ENCODE peak calls at places on chromosomes 2 and 18, in six cellular contexts. R, Q, P, U, I and J are unnamed samples.

GRCh38 chr2:96860065-96861029 is 2.5 kb upstream of the ANKRD39 start:
- DNase-seq in P (no peak), U (no peak), I (no peak), R (no peak), Q (no peak), J (no peak)

GRCh38 chr2:10161961-10162441 is 39.5 kb downstream of the RRM2 start:
- DNase-seq in I (no peak), Q (no peak), P (no peak), R (peak), U (no peak), J (no peak)

GRCh38 chr18:80140455-80140985 is 31.5 kb downstream of the ADNP2 start:
- DNase-seq in Q (no peak), R (no peak), I (no peak), P (no peak), U (no peak), J (no peak)

GRCh38 chr2:20425371-20425881 is 21.4 kb upstream of the RHOB start:
- DNase-seq in Q (no peak), P (no peak), U (no peak), R (no peak), I (no peak), J (no peak)

GRCh38 chr2:100741880-100742814 is 77.8 kb upstream of the NPAS2 start:
- DNase-seq in P (no peak), U (peak), R (no peak), I (no peak), Q (no peak), J (no peak)

GRCh38 chr18:57666818-57667497 is 45.3 kb upstream of the NARS1 start:
- DNase-seq in Q (no peak), P (peak), I (no peak), R (peak), U (no peak), J (no peak)

GRCh38 chr18:3703732-3704176 is 253.8 kb downstream of the TGIF1 start:
- DNase-seq in Q (peak), P (peak), I (peak), R (peak), U (peak), J (peak)

GRCh38 chr18:54750350-54750749 is 77.9 kb upstream of the RAB27B start:
- DNase-seq in R (no peak), U (no peak), P (no peak), Q (no peak), I (no peak), J (no peak)

GRCh38 chr18:59634096-59634495 is 63.1 kb downstream of the CCBE1 start:
- DNase-seq in R (no peak), U (no peak), I (no peak), Q (no peak), P (no peak), J (no peak)

GRCh38 chr2:181656450-181657261 is at the start of gene CERKL:
- DNase-seq in U (no peak), R (no peak), Q (peak), P (no peak), I (peak), J (no peak)

GRCh38 chr2:23183733-23184132 is 201.2 kb upstream of the KLHL29 start:
- DNase-seq in Q (no peak), I (no peak), P (no peak), U (no peak), R (no peak), J (no peak)

GRCh38 chr2:219408101-219409030 is 9.8 kb upstream of the DES start:
- DNase-seq in Q (no peak), P (no peak), R (no peak), U (no peak), I (no peak), J (no peak)

GRCh38 chr2:95025406-95026319 is at the start of gene MAL:
- DNase-seq in Q (no peak), P (no peak), U (no peak), I (peak), R (no peak), J (no peak)

GRCh38 chr2:113391073-113391472 is 46.4 kb upstream of the ZNG1B start:
- DNase-seq in Q (no peak), I (no peak), P (no peak), U (no peak), R (no peak), J (no peak)

GRCh38 chr2:63984606-63985359 is 34.4 kb downstream of the VPS54 start:
- DNase-seq in Q (no peak), I (no peak), U (peak), P (no peak), R (no peak), J (no peak)

GRCh38 chr18:10059610-10060468 is 146.0 kb downstream of the VAPA start:
- DNase-seq in I (no peak), R (no peak), Q (no peak), U (no peak), P (no peak), J (no peak)

GRCh38 chr2:44663471-44664073 is 277.9 kb upstream of the SIX3 start:
- DNase-seq in R (no peak), U (no peak), P (no peak), Q (no peak), I (no peak), J (no peak)

GRCh38 chr2:130372833-130373807 is 17.3 kb downstream of the PTPN18 start:
- DNase-seq in I (no peak), Q (no peak), P (no peak), U (no peak), R (no peak), J (no peak)

GRCh38 chr2:236731767-236732580 is 162.3 kb downstream of the ACKR3 start:
- DNase-seq in I (no peak), Q (no peak), R (no peak), P (no peak), U (no peak), J (no peak)

GRCh38 chr2:28454016-28454930 is 41.6 kb upstream of the PLB1 start:
- DNase-seq in U (no peak), P (no peak), I (no peak), R (no peak), Q (no peak), J (no peak)

GRCh38 chr2:26073830-26074229 is 39.9 kb downstream of the RAB10 start:
- DNase-seq in I (no peak), P (no peak), R (no peak), U (peak), Q (no peak), J (no peak)

GRCh38 chr2:119117891-119118882 is 40.4 kb downstream of the C1QL2 start:
- DNase-seq in P (no peak), U (no peak), Q (no peak), R (no peak), I (no peak), J (no peak)

GRCh38 chr2:237725661-237726060 is 72.9 kb upstream of the RBM44 start:
- DNase-seq in P (peak), U (peak), I (no peak), R (no peak), Q (no peak), J (no peak)

GRCh38 chr2:200077210-200077650 is 121.8 kb downstream of the MAIP1 start:
- DNase-seq in Q (no peak), U (peak), P (no peak), R (no peak), I (no peak), J (peak)

GRCh38 chr2:2663401-2664036 is 332.4 kb upstream of the MYT1L start:
- DNase-seq in R (no peak), U (no peak), Q (no peak), I (no peak), P (no peak), J (no peak)

GRCh38 chr18:24432618-24433017 is 6.1 kb downstream of the IMPACT start:
- DNase-seq in Q (no peak), U (no peak), I (no peak), R (no peak), P (peak), J (no peak)

GRCh38 chr2:170006592-170007327 is 171.2 kb upstream of the MYO3B start:
- DNase-seq in I (no peak), Q (no peak), P (no peak), U (no peak), R (no peak), J (no peak)

GRCh38 chr2:2112416-2113131 is 218.5 kb downstream of the MYT1L start:
- DNase-seq in U (no peak), I (no peak), P (no peak), Q (no peak), R (no peak), J (no peak)

GRCh38 chr18:3452750-3453539 is 3.0 kb downstream of the TGIF1 start:
- DNase-seq in U (no peak), P (no peak), I (no peak), Q (no peak), R (no peak), J (no peak)

GRCh38 chr2:37599688-37600525 is 71.5 kb downstream of the CDC42EP3 start:
- DNase-seq in P (no peak), R (no peak), I (no peak), U (no peak), Q (no peak), J (no peak)

GRCh38 chr2:219766658-219767057 is 139.2 kb downstream of the SLC4A3 start:
- DNase-seq in P (no peak), R (no peak), I (no peak), U (no peak), Q (no peak), J (no peak)

GRCh38 chr18:48540329-48541025 is 1.6 kb downstream of the CTIF start:
- DNase-seq in Q (no peak), P (peak), I (peak), U (peak), R (peak), J (no peak)
- TF ChIP-seq POLR2AphosphoS5 in Q (no peak), P (no peak), I (no peak), U (no peak), R (no peak), J (no peak)

DNA sequence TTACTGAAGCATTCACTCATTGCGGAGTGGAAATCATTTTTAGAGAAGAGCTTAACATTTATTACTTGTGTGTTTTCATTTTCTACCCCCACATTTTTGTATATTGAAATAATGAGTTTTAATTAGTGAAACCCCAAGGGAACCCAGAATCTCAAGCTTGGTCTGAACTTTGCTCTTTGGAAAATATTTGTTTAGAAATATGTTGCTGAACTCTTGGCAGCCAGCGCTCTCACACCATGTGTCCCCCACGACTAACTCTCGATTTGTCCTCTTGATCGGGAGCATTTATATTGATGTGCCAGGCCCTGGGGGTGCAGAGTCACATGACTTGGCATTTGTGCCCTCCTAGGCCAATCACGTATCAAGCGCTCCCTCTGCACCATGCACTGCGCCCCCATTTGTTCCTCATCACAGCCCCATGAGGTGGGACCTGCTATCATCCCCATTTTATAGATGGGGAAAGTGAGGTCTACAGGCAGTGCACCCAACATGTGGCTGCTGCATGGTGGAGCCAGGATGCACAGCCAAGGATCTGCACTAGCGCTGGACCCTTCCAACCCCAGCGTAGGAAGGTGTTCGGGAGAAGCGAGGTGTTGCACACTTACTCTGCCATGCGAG is 149.7 kb downstream of the NCK2 start:
- DNase-seq in U (no peak), I (no peak), P (no peak), R (no peak), Q (no peak), J (no peak)
- TF ChIP-seq REST in U (no peak), I (no peak), P (no peak), R (no peak), Q (no peak), J (no peak)

GRCh38 chr2:68921646-68922045 is 31.0 kb downstream of the GKN2 start:
- DNase-seq in I (no peak), Q (no peak), U (no peak), R (no peak), P (no peak), J (no peak)

GRCh38 chr2:68920481-68921170 is 32.1 kb downstream of the GKN2 start:
- DNase-seq in Q (no peak), P (no peak), I (no peak), U (peak), R (no peak), J (no peak)

GRCh38 chr2:68926782-68927181 is 25.9 kb downstream of the GKN2 start:
- DNase-seq in R (no peak), Q (no peak), P (no peak), U (no peak), I (no peak), J (no peak)

GRCh38 chr2:68931149-68931711 is 21.5 kb downstream of the GKN2 start:
- DNase-seq in I (no peak), U (no peak), P (no peak), Q (no peak), R (no peak), J (no peak)

GRCh38 chr2:68925298-68925885 is 27.3 kb downstream of the GKN2 start:
- DNase-seq in I (peak), U (peak), P (peak), Q (peak), R (peak), J (peak)
- TF ChIP-seq CTCF in I (peak), U (peak), P (peak), Q (peak), R (peak), J (peak)

DNA sequence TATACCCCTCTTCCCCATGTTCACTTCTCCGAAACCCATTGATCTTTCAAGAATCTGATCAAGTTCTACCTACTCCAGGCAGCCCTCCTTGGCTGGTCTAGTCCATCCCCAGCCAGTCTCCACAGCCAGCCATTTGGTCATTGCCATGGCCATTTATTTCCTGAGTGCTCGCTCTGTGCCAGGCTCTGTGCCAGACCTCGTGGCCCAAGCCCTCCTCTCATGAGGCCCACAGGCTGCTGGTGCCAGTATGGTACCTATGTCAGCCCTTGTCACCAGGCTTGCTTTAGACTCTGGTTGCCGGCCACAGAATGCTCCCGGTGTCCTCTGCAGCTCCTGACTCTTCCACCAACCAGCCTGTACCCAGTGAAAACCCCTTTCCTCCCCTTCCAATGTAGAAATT is 78.8 kb downstream of the CELF4 start:
- DNase-seq in Q (no peak), P (no peak), I (no peak), U (no peak), R (no peak), J (no peak)
- TF ChIP-seq POLR2AphosphoS5 in Q (no peak), P (no peak), I (no peak), U (no peak), R (no peak), J (no peak)

GRCh38 chr2:54526226-54526879 is 70.2 kb downstream of the SPTBN1 start:
- DNase-seq in Q (no peak), P (no peak), I (no peak), U (no peak), R (no peak), J (no peak)

GRCh38 chr2:54525321-54525720 is 69.2 kb downstream of the SPTBN1 start:
- DNase-seq in I (no peak), U (no peak), Q (no peak), R (no peak), P (no peak), J (no peak)

GRCh38 chr2:54523336-54523959 is 67.3 kb downstream of the SPTBN1 start:
- DNase-seq in U (no peak), R (no peak), Q (no peak), I (no peak), P (no peak), J (no peak)

GRCh38 chr2:54522624-54523281 is 66.6 kb downstream of the SPTBN1 start:
- DNase-seq in P (peak), R (peak), Q (peak), U (peak), I (peak), J (no peak)

GRCh38 chr2:54524236-54524991 is 68.3 kb downstream of the SPTBN1 start:
- DNase-seq in U (no peak), R (no peak), P (no peak), Q (no peak), I (peak), J (no peak)
- TF ChIP-seq REST in U (no peak), R (no peak), P (no peak), Q (no peak), I (no peak), J (no peak)

DNA sequence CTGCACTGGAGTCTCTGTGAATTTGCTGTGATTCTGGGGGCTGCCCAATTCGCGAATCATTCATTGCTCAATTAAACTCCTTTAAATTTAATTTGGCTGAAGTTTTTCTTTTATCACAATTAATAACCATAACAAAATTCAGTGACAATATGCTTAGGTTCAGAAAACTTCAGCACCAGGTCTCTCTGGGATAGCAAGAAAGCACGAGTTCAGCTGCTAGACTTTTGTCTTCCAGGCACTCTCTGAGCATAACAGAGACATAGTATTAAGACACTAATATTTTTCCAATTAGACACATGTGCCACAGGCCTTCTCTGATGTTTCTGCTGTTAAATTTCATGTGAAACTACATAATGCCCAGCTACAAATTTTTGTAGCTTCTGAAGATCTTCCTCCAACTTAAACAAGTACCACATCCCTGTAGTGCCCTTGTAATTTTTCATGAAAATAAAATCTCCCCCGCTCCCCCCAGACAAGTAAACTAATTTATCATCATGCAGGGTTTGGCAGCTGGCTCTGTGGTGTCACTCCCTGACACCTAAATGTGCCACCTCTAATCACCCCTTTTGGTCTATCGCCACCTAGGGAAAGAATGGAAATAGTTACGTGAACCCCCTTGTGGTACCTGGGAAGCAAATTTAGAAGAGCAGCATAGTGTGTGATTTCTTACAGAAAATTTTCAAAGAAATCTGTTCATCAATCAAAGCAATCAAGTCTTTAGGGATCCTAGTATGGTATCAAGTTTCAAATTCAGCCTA is 94.1 kb downstream of the CSRNP3 start:
- DNase-seq in U (peak), R (no peak), Q (no peak), P (no peak), I (peak), J (no peak)
- TF ChIP-seq CTCF in U (peak), R (no peak), Q (peak), P (no peak), I (peak), J (peak)

DNA sequence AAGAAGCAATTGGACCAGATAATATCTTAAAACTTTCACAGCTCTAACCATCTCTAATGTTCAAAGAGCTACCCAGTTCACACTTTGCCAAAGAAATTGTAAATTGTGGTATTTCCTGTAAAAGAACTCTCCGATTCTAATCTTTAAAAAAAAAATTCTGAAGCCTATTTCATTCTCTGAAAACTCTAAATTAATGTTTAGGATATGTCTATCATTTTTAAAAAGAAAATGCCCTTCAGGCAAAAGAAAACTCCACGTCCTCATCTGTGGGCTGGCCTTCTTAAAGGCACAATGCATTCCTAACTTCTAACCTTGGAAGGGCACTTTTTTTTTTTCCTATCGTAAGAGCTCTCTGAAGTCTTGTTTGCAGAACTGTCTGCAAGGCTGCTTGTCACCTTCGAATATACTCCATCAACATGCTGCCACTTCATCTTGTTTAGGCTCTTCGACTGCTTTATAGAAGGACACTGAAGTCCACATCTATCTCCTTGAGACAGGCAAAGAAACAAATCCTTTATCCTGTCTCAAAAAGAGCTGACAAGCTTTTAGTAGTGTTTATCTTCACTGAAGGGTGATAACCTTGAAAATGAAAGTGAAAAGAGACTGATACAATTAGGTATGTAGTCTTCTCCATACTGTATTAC is 124.3 kb upstream of the SLC39A10 start:
- DNase-seq in Q (no peak), I (no peak), U (no peak), R (peak), P (peak), J (no peak)
- TF ChIP-seq POLR2AphosphoS5 in Q (no peak), I (no peak), U (no peak), R (no peak), P (no peak), J (no peak)